ENCODE peak calls at places on chromosomes 11 and 22, in five cellular contexts. I, P, Y, S and N are unnamed samples.
A peak's percentile ranks its signal among the peaks of the same experiment; 100 is the strongest.

GRCh38 chr11:124712392-124712791 is 27.4 kb upstream of the NRGN start:
- DNase-seq in Y (no peak), I (no peak), S (no peak), P (no peak), N (no peak)

GRCh38 chr22:39653787-39654077 is 83.2 kb downstream of the CACNA1I start:
- DNase-seq in Y (no peak), P (no peak), S (no peak), I (no peak), N (no peak)

GRCh38 chr11:74493816-74494630 is 499 bp upstream of the LIPT2 start:
- DNase-seq in P (no peak), S (no peak), I (no peak), Y (no peak), N (no peak)

GRCh38 chr11:10807629-10808552 is 835 bp downstream of the EIF4G2 start:
- DNase-seq in Y (peak; percentile 71), I (peak; percentile 79), P (no peak), S (peak; percentile 3), N (peak; percentile 30)

GRCh38 chr11:6608726-6609501 is 3.1 kb downstream of the TAF10 start:
- DNase-seq in I (no peak), P (no peak), Y (no peak), S (no peak), N (no peak)

GRCh38 chr11:34809191-34810106 is 106.7 kb downstream of the APIP start:
- DNase-seq in S (no peak), I (no peak), Y (no peak), P (no peak), N (no peak)

GRCh38 chr11:66749091-66749490 is 20.1 kb upstream of the SPTBN2 start:
- DNase-seq in S (no peak), Y (no peak), I (no peak), P (no peak), N (no peak)

GRCh38 chr11:86748296-86748695 is 52.0 kb upstream of the PRSS23 start:
- DNase-seq in S (no peak), P (no peak), Y (no peak), I (no peak), N (no peak)

GRCh38 chr11:89667001-89667400 is 43.1 kb upstream of the TRIM77 start:
- DNase-seq in S (no peak), Y (no peak), P (no peak), I (no peak), N (no peak)

GRCh38 chr11:121892863-121893262 is 223.2 kb downstream of the BLID start:
- DNase-seq in I (no peak), Y (no peak), P (no peak), S (no peak), N (no peak)

GRCh38 chr11:42034821-42035220 is 575.4 kb upstream of the LRRC4C start:
- DNase-seq in S (no peak), P (no peak), I (no peak), Y (no peak), N (no peak)
- H3K9me3 ChIP-seq in S (no peaks in the 10 kb centered on the region), P (peaks cover 3% of the 10 kb centered on the region), I (no peaks in the 10 kb centered on the region), Y (peaks cover 7% of the 10 kb centered on the region), N (no peaks in the 10 kb centered on the region)

DNA sequence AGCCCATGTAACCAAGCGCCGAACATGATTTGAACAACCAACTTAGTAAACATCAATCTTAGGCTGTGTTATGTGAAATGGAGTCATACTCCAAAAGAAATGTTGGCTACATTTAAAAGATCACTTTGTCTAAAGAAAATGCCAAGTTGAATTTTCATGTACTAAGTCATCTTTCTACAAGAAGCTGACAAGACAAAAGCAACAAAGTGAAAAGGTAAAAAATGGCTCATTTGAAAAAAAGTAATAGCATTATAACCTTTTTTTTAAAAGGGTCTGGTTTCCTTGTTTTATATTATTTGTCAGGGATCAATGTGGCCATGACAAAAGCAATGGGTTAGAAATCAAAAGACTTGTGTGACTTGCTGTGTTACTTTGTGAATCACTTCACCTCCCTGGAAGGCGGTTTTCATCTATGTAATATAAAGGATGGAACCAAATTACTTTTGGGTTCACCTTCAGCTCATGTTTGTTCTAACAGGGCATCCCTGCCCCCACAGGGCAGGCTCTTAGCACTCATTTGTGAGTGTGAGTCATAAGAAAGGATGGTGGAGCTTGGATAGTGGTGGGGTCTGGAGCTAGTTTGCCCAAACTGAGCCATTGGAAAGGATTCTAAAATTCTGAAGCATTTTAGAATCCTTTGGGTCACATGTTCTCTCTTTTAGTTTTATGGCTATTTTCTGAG is 131.9 kb upstream of the MTMR2 start:
- DNase-seq in Y (no peak), S (no peak), I (no peak), P (no peak), N (peak; percentile 39)
- H3K27ac ChIP-seq in Y (no peak overlapping the region), S (no peak overlapping the region), I (no peak overlapping the region), P (peak overlapping the region; percentile 6), N (no peak overlapping the region)

DNA sequence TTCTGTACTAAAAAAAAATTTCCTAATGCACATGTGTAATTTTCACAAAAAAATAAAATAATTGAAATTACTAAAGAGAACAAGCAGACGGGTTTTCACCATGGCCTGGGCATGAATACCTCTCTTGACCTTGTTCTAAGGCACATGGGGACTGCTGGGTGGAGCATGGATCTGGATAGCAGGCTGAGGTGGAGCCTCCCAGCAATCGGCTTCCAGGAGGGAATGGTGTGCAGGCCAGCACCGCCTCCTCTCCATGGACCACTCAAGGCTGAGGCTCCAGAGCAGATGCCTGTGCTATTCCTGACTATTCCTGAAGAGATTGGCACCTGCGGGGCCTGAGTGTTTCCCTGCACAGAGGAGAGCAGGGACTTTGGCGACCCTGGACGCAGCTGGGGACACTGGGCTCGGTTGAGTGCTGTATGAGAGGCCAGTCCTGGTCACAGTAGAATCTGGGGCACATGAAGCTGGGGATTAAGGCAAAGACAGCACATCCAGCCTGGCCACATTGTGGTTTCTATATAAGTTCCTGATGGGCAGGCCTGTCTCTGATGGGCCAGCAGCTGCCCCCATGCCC is 963.6 kb downstream of the BRD1 start:
- DNase-seq in Y (no peak), S (no peak), I (no peak), P (no peak), N (no peak)
- H3K9me3 ChIP-seq in Y (no peaks in the 10 kb centered on the region), S (no peaks in the 10 kb centered on the region), I (no peaks in the 10 kb centered on the region), P (no peaks in the 10 kb centered on the region), N (no peaks in the 10 kb centered on the region)

GRCh38 chr11:44941286-44942021 is 9.2 kb downstream of the TP53I11 start:
- DNase-seq in Y (no peak), S (no peak), P (no peak), I (no peak), N (no peak)
- H3K27ac ChIP-seq in Y (peak overlapping the region; percentile 80), S (no peak overlapping the region), P (no peak overlapping the region), I (no peak overlapping the region), N (no peak overlapping the region)

GRCh38 chr22:48357961-48358360 is 1469.7 kb downstream of the BRD1 start:
- DNase-seq in P (no peak), I (peak; percentile 14), Y (no peak), S (no peak), N (no peak)
- H3K9me3 ChIP-seq in P (no peaks in the 10 kb centered on the region), I (no peaks in the 10 kb centered on the region), Y (no peaks in the 10 kb centered on the region), S (no peaks in the 10 kb centered on the region), N (no peaks in the 10 kb centered on the region)

DNA sequence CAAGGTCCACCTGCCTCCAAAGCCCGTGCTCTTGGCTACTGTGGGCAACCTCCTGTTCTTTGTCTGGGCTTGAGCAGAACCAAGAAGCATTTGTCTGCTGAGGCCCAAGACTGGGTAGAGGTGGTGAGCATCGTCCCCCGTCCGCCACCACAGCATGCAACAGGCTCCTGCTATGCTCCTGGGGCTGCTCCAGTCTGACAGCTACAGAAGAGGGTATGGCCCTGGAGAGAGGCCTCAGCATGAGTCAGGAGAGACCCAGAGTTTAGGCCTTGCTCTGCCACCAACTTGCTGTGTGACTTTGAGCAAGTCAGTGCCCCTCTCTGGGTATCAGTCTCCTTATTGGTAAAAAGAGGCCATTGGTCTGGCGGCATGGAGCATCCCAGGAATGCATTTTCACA is 91.2 kb downstream of the TP53I11 start:
- DNase-seq in I (no peak), P (no peak), Y (no peak), S (no peak), N (no peak)
- H3K27ac ChIP-seq in I (no peak overlapping the region), P (no peak overlapping the region), Y (peak overlapping the region; percentile 66), S (no peak overlapping the region), N (no peak overlapping the region)

GRCh38 chr22:48065852-48066251 is 1303.4 kb downstream of the TBC1D22A start:
- DNase-seq in I (no peak), Y (no peak), P (no peak), S (no peak), N (no peak)
- H3K9me3 ChIP-seq in I (no peaks in the 10 kb centered on the region), Y (peaks cover 8% of the 10 kb centered on the region), P (no peaks in the 10 kb centered on the region), S (no peaks in the 10 kb centered on the region), N (no peaks in the 10 kb centered on the region)